ENCODE peak calls at places on chromosome 12, in four cellular contexts. A is HL-60, R is K562, Q is Caco-2. G is an unnamed sample.
A peak's percentile ranks its signal among the peaks of the same experiment; 100 is the strongest.

GRCh38 chr12:124024790-124025189 is 51.8 kb downstream of the ZNF664 start:
- DNase-seq in R (no peak), Q (no peak), A (no peak), G (no peak)

GRCh38 chr12:6765048-6765633 is 1.0 kb upstream of the PTMS start:
- DNase-seq in Q (no peak), R (peak; percentile 70), A (no peak), G (no peak)

GRCh38 chr12:66268562-66268961 is 33.7 kb upstream of the HELB start:
- DNase-seq in R (no peak), A (peak; percentile 61), Q (no peak), G (no peak)

GRCh38 chr12:30882706-30883105 is 43.8 kb upstream of the TSPAN11 start:
- DNase-seq in R (no peak), Q (no peak), A (no peak), G (no peak)

GRCh38 chr12:34405286-34406227 is 383.3 kb downstream of the ALG10 start:
- DNase-seq in R (peak; percentile 0), Q (no peak), A (no peak), G (no peak)

GRCh38 chr12:48572326-48572725 is 2.5 kb upstream of the LALBA start:
- DNase-seq in A (no peak), R (no peak), Q (no peak), G (no peak)

GRCh38 chr12:45674583-45674982 is 54.9 kb upstream of the ARID2 start:
- DNase-seq in Q (peak; percentile 32), R (no peak), A (no peak), G (no peak)

GRCh38 chr12:96233941-96234461 is 39.8 kb downstream of the ELK3 start:
- DNase-seq in R (no peak), Q (no peak), A (no peak), G (no peak)

GRCh38 chr12:75909714-75910451 is 121.7 kb downstream of the PHLDA1 start:
- DNase-seq in A (no peak), Q (no peak), R (no peak), G (no peak)

GRCh38 chr12:43805857-43806736 is at the start of gene TWF1:
- DNase-seq in Q (peak; percentile 97), A (peak; percentile 32), R (peak; percentile 92), G (no peak)

GRCh38 chr12:2825133-2825532 is 9.7 kb downstream of the NRIP2 start:
- DNase-seq in Q (no peak), A (no peak), R (no peak), G (no peak)

GRCh38 chr12:62250671-62251608 is 9.3 kb upstream of the USP15 start:
- DNase-seq in Q (no peak), A (no peak), R (peak; percentile 84), G (no peak)

GRCh38 chr12:8912910-8913309 is 1.4 kb upstream of the PHC1 start:
- DNase-seq in R (peak; percentile 12), Q (peak; percentile 27), A (no peak), G (no peak)

GRCh38 chr12:25254271-25254880 is 3.6 kb upstream of the KRAS start:
- DNase-seq in R (no peak), Q (peak; percentile 45), A (no peak), G (no peak)

GRCh38 chr12:67721216-67721615 is 72.7 kb downstream of the DYRK2 start:
- DNase-seq in Q (no peak), A (no peak), R (no peak), G (no peak)

GRCh38 chr12:57216931-57217871 is 607 bp downstream of the NXPH4 start:
- DNase-seq in A (no peak), Q (no peak), R (no peak), G (no peak)

GRCh38 chr12:9064815-9065606 is 50.7 kb downstream of the A2M start:
- DNase-seq in A (no peak), R (no peak), Q (peak; percentile 93), G (no peak)

GRCh38 chr12:69509308-69509736 is 39.1 kb downstream of the FRS2 start:
- DNase-seq in A (no peak), R (no peak), Q (no peak), G (no peak)

GRCh38 chr12:50482566-50482965 is 22.2 kb upstream of the DIP2B start:
- DNase-seq in R (no peak), Q (no peak), A (no peak), G (no peak)

GRCh38 chr12:6635375-6635855 is 344 bp downstream of the LPAR5 start:
- DNase-seq in R (no peak), A (no peak), Q (no peak), G (no peak)

GRCh38 chr12:120596901-120597300 is 15.7 kb upstream of the POP5 start:
- DNase-seq in R (no peak), A (no peak), Q (no peak), G (no peak)
- TF ChIP-seq CTCF in R (no peak), A (no peak), Q (no peak), G (no peak)

GRCh38 chr12:100499416-100499815 is 25.8 kb downstream of the NR1H4 start:
- DNase-seq in Q (no peak), A (no peak), R (no peak), G (no peak)
- TF ChIP-seq CTCF in Q (no peak), A (no peak), R (no peak), G (no peak)

GRCh38 chr12:109800536-109800935 is 32.7 kb downstream of the TRPV4 start:
- DNase-seq in Q (no peak), R (no peak), A (no peak), G (no peak)

GRCh38 chr12:109798691-109799090 is 34.5 kb downstream of the TRPV4 start:
- DNase-seq in A (no peak), R (no peak), Q (no peak), G (no peak)

GRCh38 chr12:109796057-109796456 is 37.1 kb downstream of the TRPV4 start:
- DNase-seq in R (no peak), A (no peak), Q (no peak), G (no peak)

GRCh38 chr12:109795023-109795422 is 38.2 kb downstream of the TRPV4 start:
- DNase-seq in A (no peak), R (no peak), Q (no peak), G (no peak)

GRCh38 chr12:109797905-109798669 is 35.1 kb downstream of the TRPV4 start:
- DNase-seq in Q (no peak), R (no peak), A (no peak), G (no peak)
- TF ChIP-seq CTCF in Q (no peak), R (peak; percentile 44), A (no peak), G (peak; percentile 25)

GRCh38 chr12:92144045-92144630 is 1.5 kb downstream of the BTG1 start:
- DNase-seq in Q (peak; percentile 70), R (peak; percentile 71), A (peak; percentile 74), G (peak; percentile 83)
- TF ChIP-seq CTCF in Q (peak; percentile 67), R (peak; percentile 85), A (peak; percentile 84), G (peak; percentile 84)

DNA sequence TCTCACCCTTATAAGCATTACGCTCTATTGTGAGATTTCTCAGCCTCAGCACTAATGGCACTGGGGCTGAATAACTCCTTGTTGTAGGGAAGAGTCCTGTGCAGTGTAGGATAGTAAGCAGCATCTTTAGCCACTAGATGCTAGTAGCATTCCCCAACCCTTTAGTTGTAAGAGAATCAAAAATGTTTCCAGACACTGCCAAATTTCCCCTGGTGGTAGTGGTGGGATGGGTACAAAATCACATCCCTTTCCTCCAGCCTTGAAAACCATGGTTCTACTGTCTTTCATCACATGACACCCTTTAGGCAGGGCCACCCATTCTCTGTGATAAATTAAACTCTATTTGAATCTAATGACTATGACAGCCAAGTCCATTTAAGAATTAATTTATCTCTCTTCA is 199.3 kb downstream of the ANO4 start:
- DNase-seq in R (no peak), A (no peak), Q (no peak), G (no peak)
- TF ChIP-seq CTCF in R (no peak), A (no peak), Q (no peak), G (no peak)

DNA sequence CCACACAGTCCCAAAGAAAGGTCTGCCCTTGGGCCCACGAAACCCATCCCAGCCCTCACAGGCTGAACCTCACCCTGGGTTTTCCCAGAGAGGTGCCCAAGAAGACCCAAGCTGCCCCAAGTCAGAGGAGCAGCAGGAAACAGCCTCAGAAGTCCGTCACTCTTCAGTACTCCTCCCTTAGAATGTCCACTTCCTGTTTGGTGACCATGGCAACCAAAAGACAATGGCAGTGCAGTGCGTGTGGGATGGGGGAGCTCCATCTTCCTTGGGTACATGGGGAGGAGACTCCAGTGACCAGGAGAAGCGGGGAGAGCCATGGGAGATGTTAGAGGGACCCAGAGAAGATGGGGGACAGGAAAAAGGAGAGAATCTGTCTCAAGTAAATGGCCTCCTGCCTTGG is 11.3 kb downstream of the SELPLG start:
- DNase-seq in R (no peak), Q (no peak), A (no peak), G (no peak)
- TF ChIP-seq CTCF in R (no peak), Q (no peak), A (no peak), G (no peak)

G was measured in GM12864.